ENCODE peak calls at places on chromosomes 11 and 22, in nine cellular contexts. B, E, G, R, W, N, H, Q and K are unnamed samples.

GRCh38 chr11:8070417-8071101 is 10.5 kb upstream of the TUB start:
- DNase-seq in Q (no peak), E (peak), H (peak), N (no peak), W (no peak), B (peak), G (peak), R (peak), K (no peak)

GRCh38 chr11:5284551-5285130 is 14.9 kb upstream of the HBE1 start:
- DNase-seq in H (no peak), W (no peak), R (no peak), E (no peak), B (no peak), Q (no peak), G (peak), N (no peak), K (no peak)

GRCh38 chr11:62542750-62543567 is 3.6 kb downstream of the AHNAK start:
- DNase-seq in Q (peak), N (peak), B (peak), R (peak), E (peak), G (peak), W (peak), H (peak), K (peak)

GRCh38 chr22:40403141-40403540 is 32.7 kb downstream of the SGSM3 start:
- DNase-seq in G (no peak), W (no peak), Q (no peak), B (no peak), R (no peak), H (no peak), E (peak), N (no peak), K (no peak)

GRCh38 chr11:74018331-74019005 is 9.6 kb upstream of the UCP3 start:
- DNase-seq in H (no peak), Q (no peak), W (no peak), R (peak), B (peak), N (peak), G (no peak), E (peak), K (peak)

GRCh38 chr11:95247883-95248282 is 16.9 kb upstream of the SESN3 start:
- DNase-seq in E (no peak), H (no peak), N (no peak), R (no peak), Q (no peak), G (no peak), B (no peak), W (no peak), K (no peak)

GRCh38 chr11:28107331-28107725 is 628 bp downstream of the KIF18A start:
- DNase-seq in R (peak), Q (no peak), W (no peak), E (no peak), G (peak), N (no peak), B (no peak), H (no peak), K (no peak)

GRCh38 chr11:62806611-62807121 is 1.4 kb upstream of the NXF1 start:
- DNase-seq in N (no peak), Q (no peak), W (no peak), E (no peak), R (no peak), G (no peak), B (no peak), H (no peak), K (peak)

GRCh38 chr22:44172370-44173108 is 8.2 kb upstream of the PARVG start:
- DNase-seq in H (no peak), N (no peak), E (peak), G (peak), Q (peak), W (no peak), B (no peak), R (peak), K (peak)

GRCh38 chr11:45644981-45645889 is 20.2 kb downstream of the CHST1 start:
- DNase-seq in G (no peak), B (peak), Q (peak), W (no peak), E (peak), H (no peak), R (no peak), N (no peak), K (no peak)

GRCh38 chr22:49095366-49095765 is 732.3 kb downstream of the BRD1 start:
- DNase-seq in B (no peak), G (no peak), E (no peak), H (no peak), Q (peak), R (no peak), W (no peak), N (no peak), K (no peak)

GRCh38 chr11:65310215-65310614 is 4.5 kb upstream of the CDC42EP2 start:
- DNase-seq in E (no peak), G (no peak), Q (no peak), B (no peak), R (no peak), N (no peak), W (no peak), H (no peak), K (no peak)

GRCh38 chr11:26287067-26287518 is 44.8 kb upstream of the ANO3 start:
- DNase-seq in G (no peak), W (no peak), N (no peak), B (no peak), Q (no peak), R (peak), E (no peak), H (no peak), K (peak)

GRCh38 chr11:124179311-124179710 is 3.8 kb upstream of the OR10D3 start:
- DNase-seq in G (no peak), R (no peak), H (no peak), E (no peak), W (no peak), Q (no peak), B (no peak), N (no peak), K (peak)

GRCh38 chr22:23835773-23836144 is 3.0 kb downstream of the DERL3 start:
- DNase-seq in N (peak), H (no peak), R (no peak), E (no peak), W (no peak), Q (peak), B (peak), G (no peak), K (no peak)

GRCh38 chr11:30911247-30911646 is 325.1 kb upstream of the MPPED2 start:
- DNase-seq in W (no peak), E (no peak), G (no peak), R (no peak), B (no peak), N (no peak), H (no peak), Q (no peak), K (no peak)
- TF ChIP-seq CTCF in W (no peak), E (no peak), G (no peak), R (no peak), B (no peak), N (no peak), H (no peak), Q (no peak), K (no peak)

GRCh38 chr11:70326843-70327242 is 56.4 kb downstream of the PPFIA1 start:
- DNase-seq in W (no peak), Q (no peak), E (no peak), G (no peak), B (no peak), H (no peak), N (no peak), R (no peak), K (no peak)
- H3K4me3 ChIP-seq in W (no peak), Q (no peak), E (no peak), G (no peak), B (no peak), H (no peak), N (no peak), R (no peak), K (no peak)

DNA sequence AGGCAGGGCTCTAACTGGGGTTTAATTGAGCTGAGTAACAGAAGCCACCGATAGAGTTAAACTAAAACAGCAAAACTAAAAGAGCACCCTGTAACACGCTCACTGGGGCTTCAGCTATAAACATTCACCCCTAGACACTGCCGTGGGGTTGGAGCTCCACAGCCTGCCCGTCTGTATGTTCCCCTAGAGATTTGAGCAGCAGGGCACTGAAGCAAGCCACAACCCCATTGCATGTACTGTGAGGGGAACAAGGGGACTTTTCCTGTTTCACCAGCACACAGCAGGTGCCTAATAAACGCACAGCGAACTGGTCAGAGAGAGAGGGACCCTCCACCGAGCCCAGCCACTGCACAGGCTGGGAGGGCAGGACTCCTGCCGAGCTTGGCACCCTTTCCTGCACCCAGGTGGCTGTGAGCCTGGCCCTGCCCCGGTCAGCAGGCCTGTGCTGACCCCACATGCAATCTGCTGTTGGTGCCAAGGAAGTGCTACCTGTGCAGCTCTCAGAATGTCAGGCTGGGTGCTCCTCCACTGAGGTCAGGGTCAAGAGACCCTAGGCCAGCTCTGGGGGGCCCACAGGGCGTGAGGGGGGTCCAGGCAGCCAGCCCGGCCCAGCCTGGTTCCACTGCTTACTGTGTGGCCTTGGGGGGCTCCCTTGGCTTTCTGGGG is 31.9 kb downstream of the RTN4R start:
- DNase-seq in G (no peak), N (no peak), E (no peak), H (no peak), R (no peak), Q (no peak), B (no peak), W (no peak), K (no peak)
- TF ChIP-seq CTCF in G (no peak), N (no peak), E (no peak), H (no peak), R (no peak), Q (no peak), B (no peak), W (no peak), K (no peak)

DNA sequence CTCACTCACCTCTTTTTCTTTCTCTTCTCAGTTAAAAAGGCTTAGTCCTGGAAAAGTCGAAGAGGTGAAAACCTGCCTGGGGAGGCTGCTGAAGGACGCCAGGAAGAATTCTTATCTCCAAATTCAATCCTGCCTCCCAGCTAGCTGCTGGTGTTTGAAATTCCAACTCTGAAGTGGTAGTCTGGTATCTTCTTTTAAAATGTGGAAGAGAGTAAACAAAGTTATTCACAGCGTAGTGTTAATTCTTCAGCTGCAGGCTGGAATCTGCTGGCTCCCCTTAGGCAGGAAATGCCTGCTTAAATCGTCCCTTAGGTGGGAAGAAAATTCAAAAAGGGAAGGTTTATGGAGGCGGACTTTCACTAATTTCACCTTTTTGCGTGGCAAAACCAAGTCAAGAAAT is 439.0 kb upstream of the CCDC90B start:
- DNase-seq in G (no peak), N (no peak), W (no peak), R (no peak), H (no peak), Q (no peak), E (no peak), B (no peak), K (no peak)
- H3K4me3 ChIP-seq in G (no peak), N (peak), W (no peak), R (no peak), H (no peak), Q (no peak), E (no peak), B (no peak), K (no peak)

DNA sequence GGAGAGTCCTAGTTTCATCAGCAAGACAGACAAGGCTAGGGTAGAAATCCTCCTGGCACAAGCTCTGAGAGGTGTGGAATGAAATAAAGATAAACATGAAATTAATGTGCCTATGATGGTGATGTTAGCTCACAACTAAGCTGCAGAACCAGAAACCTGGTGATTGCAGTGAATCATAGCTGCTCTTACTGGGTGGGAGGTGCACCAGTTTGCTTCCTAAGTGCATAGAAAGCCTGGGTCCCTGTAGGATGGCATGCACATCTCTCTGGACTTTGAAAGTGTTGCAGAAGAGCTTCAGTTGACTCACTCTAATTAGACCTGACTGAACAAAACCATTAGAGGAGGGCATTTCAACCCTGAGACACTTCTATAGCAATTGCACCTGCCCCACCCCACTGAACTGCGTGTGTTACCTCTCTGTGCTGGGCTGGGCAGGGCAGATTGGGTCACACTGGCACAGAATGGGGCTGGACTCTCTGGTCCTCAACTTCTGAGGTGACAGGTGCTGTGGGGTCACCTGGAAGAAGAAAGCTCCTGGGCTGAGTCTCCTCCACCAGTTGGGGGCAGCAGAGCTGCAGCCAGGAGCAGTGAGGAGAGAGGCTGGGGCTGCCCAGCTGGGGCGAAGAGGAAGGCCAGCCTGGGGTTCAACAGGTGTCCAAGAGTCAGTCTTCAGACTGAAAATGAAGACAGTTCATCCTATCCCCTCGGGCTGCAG is 57.9 kb downstream of the GGTLC2 start:
- DNase-seq in N (no peak), E (peak), R (no peak), B (peak), Q (no peak), G (no peak), H (no peak), W (no peak), K (peak)
- TF ChIP-seq CTCF in N (no peak), E (no peak), R (peak), B (no peak), Q (no peak), G (peak), H (peak), W (peak), K (no peak)

GRCh38 chr11:11978792-11979486 is 29.5 kb downstream of the DKK3 start:
- DNase-seq in E (peak), W (no peak), N (peak), H (no peak), R (peak), Q (peak), G (no peak), B (no peak), K (peak)

GRCh38 chr11:11975201-11976092 is 33.0 kb downstream of the DKK3 start:
- DNase-seq in Q (no peak), B (no peak), H (no peak), E (peak), N (no peak), R (no peak), W (no peak), G (no peak), K (no peak)

GRCh38 chr11:11977206-11977938 is 31.1 kb downstream of the DKK3 start:
- DNase-seq in E (peak), W (peak), H (peak), Q (no peak), R (peak), B (no peak), G (no peak), N (peak), K (peak)

GRCh38 chr11:11978098-11978637 is 30.3 kb downstream of the DKK3 start:
- DNase-seq in B (no peak), E (peak), R (no peak), H (no peak), G (no peak), N (no peak), Q (no peak), W (no peak), K (no peak)

DNA sequence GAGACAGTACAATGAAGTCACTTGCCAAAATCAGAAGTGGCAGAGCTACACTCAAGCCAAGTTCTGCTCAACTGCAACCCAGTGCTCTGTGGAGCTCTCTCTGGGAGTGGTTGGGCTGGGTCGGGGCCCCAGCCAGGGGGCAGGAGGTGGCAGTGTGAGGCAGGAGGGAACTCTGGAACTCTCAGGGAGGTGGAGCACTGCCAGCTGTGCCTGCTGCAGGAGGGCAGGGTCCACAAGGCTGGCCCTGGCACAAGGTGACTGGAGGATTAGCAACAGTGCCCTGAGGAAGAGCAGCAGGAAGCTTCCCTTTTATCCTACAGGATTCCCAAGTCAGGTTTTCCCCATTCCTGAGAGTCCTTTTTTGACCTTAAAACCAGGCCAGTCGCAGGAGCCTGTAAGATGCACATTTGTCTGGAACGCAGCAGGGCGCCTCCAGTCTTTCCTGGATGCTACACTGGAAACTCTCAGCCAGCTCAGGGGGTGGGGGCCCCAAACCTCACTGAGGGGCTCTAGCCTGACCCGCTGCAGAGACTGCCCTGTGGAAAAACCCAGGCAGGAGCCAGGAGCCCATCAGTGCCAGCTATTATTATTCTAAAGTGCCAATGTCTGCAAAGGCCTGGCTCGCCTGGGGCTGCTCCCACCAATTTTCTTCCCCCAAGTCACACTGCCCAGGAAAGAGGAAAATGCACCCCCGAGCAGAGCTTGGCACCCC is 31.8 kb downstream of the DKK3 start:
- DNase-seq in R (no peak), E (peak), N (no peak), H (no peak), Q (no peak), G (no peak), W (no peak), B (no peak), K (no peak)
- H3K4me3 ChIP-seq in R (no peak), E (no peak), N (no peak), H (peak), Q (no peak), G (no peak), W (no peak), B (no peak), K (no peak)